ENCODE peak calls at places on chromosome 18, in five cellular contexts. D is GM23248, Z is neuronal stem cell, F is Karpas-422, B is heart right ventricle. Y is an unnamed sample.

GRCh38 chr18:5604778-5605177 is 61.0 kb upstream of the EPB41L3 start:
- DNase-seq in D (no peak), Z (no peak), F (peak; percentile 46), B (no peak), Y (no peak)

GRCh38 chr18:78607221-78607620 is 372.4 kb upstream of the SALL3 start:
- DNase-seq in D (no peak), Z (no peak), F (no peak), B (no peak), Y (no peak)

GRCh38 chr18:50662177-50662576 is 102.3 kb downstream of the MAPK4 start:
- DNase-seq in D (peak; percentile 3), Z (no peak), F (peak; percentile 77), B (no peak), Y (no peak)

GRCh38 chr18:4821801-4822200 is 366.7 kb upstream of the DLGAP1 start:
- DNase-seq in D (no peak), Z (no peak), F (no peak), B (no peak), Y (no peak)

GRCh38 chr18:58669731-58670379 is 1.4 kb upstream of the MALT1 start:
- DNase-seq in D (peak; percentile 59), Z (no peak), F (no peak), B (no peak), Y (no peak)

GRCh38 chr18:49510393-49511115 is 23.5 kb upstream of the C18orf32 start:
- DNase-seq in D (peak; percentile 75), Z (no peak), F (peak; percentile 85), B (peak; percentile 27), Y (no peak)

GRCh38 chr18:29154196-29154757 is 977.3 kb upstream of the CDH2 start:
- DNase-seq in D (peak; percentile 71), Z (no peak), F (no peak), B (no peak), Y (peak; percentile 82)

GRCh38 chr18:31711365-31712035 is 27.1 kb upstream of the B4GALT6 start:
- DNase-seq in D (no peak), Z (no peak), F (no peak), B (no peak), Y (no peak)

GRCh38 chr18:49971462-49971861 is 158.1 kb upstream of the ACAA2 start:
- DNase-seq in D (no peak), Z (no peak), F (no peak), B (no peak), Y (no peak)

GRCh38 chr18:382423-382984 is 114.7 kb upstream of the THOC1 start:
- DNase-seq in D (no peak), Z (no peak), F (no peak), B (no peak), Y (no peak)

GRCh38 chr18:38456253-38456652 is 890.7 kb upstream of the CELF4 start:
- DNase-seq in D (no peak), Z (no peak), F (no peak), B (no peak), Y (no peak)
- H3K4me3 ChIP-seq in D (no peak overlapping the region), Z (no peak overlapping the region), F (no peak overlapping the region), B (no peak overlapping the region), Y (no peak overlapping the region)

DNA sequence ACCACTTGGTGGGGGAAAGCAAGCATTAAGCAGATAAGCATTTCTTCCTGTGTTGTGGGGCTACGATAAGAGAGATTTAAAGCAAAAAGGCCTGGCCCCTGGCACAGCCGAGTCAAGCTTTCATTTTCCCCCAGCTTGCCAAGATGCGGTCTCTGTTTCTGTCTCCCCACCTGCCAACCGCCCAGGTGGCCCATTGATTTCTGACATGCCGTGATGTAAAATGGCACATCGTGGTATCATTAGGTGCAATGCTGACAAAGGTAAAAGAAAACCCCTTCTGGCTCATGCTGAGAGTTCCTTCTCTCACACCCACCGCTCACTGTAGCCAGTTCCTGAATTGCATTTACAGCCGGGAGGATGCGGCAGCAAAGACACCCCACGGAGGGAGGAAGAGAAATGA is 62.8 kb downstream of the BOD1L2 start:
- DNase-seq in D (no peak), Z (no peak), F (no peak), B (no peak), Y (no peak)
- H3K4me3 ChIP-seq in D (no peak overlapping the region), Z (no peak overlapping the region), F (no peak overlapping the region), B (no peak overlapping the region), Y (peak overlapping the region; percentile 3)

DNA sequence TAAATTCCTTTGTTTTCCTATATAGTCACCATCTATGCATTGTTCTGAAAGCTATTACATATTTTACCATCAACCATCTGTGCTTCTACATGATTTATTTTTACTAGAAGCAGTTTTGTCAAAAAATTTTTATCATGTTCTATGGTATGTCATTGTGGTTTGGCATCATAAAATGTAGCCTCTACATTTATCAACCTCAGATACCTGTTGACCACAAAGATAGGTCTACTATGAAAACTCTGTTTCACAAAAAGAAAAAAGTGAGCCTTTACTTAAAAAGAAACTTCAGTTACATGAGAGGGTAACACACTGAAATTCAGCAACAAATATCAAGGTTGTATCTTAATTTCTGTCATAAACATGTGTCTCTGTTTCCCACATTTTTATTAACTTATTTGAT is 3.7 kb downstream of the BCL2 start:
- DNase-seq in D (no peak), Z (no peak), F (no peak), B (no peak), Y (no peak)
- H3K4me3 ChIP-seq in D (no peak overlapping the region), Z (no peak overlapping the region), F (peak overlapping the region; percentile 90), B (no peak overlapping the region), Y (no peak overlapping the region)

GRCh38 chr18:61833387-61833786 is 59.4 kb downstream of the RNF152 start:
- DNase-seq in D (no peak), Z (no peak), F (no peak), B (no peak), Y (no peak)
- H3K4me3 ChIP-seq in D (no peak overlapping the region), Z (no peak overlapping the region), F (no peak overlapping the region), B (no peak overlapping the region), Y (no peak overlapping the region)

GRCh38 chr18:10143601-10144000 is 229.8 kb downstream of the VAPA start:
- DNase-seq in D (no peak), Z (no peak), F (no peak), B (no peak), Y (no peak)

GRCh38 chr18:10141559-10141958 is 227.7 kb downstream of the VAPA start:
- DNase-seq in D (peak; percentile 4), Z (no peak), F (no peak), B (no peak), Y (no peak)

GRCh38 chr18:10140928-10141327 is 227.1 kb downstream of the VAPA start:
- DNase-seq in D (peak; percentile 71), Z (no peak), F (no peak), B (no peak), Y (no peak)

GRCh38 chr18:10142496-10143160 is 228.8 kb downstream of the VAPA start:
- DNase-seq in D (peak; percentile 81), Z (no peak), F (no peak), B (no peak), Y (no peak)

DNA sequence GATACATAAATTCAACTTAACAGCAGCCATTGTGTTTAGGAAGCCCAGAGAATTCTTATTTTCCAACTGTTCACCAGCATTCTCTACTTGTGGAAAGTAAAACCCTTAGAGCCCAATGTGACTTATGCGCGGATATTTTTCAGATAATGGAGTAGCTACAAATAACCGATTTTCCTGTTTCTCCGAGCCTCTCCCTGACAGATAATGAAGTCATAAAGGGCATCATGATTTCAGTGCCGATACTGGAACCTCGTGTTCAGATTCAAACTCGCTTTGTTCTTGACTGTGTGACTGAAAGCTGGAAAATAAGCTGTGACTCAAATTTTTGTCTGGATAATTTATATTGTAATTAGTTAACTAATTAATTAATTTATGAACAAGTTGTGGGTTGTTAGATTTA is 228.2 kb downstream of the VAPA start:
- DNase-seq in D (peak; percentile 26), Z (no peak), F (no peak), B (no peak), Y (no peak)
- H3K4me3 ChIP-seq in D (no peak overlapping the region), Z (no peak overlapping the region), F (no peak overlapping the region), B (no peak overlapping the region), Y (no peak overlapping the region)

DNA sequence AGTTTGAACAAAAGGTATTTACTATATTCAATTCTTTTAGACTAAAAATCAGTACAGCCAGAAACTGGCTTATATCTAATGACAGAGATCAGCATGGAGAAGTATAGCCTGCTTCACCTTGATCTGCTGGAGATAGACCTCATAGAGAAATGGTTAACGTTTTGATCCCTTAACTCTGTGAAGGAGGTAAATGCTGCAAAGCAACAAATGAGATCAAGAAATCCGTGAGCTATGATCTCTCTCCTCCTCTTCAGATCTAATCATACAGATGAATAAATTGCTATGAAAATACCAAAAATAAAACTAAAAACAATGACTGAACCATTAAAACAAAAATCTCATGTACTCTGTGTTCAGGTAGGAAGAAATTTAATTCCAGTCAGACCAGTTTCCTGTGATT is 42.8 kb downstream of the KLHL14 start:
- DNase-seq in D (no peak), Z (no peak), F (no peak), B (no peak), Y (no peak)
- H3K4me3 ChIP-seq in D (peak overlapping the region; percentile 86), Z (no peak overlapping the region), F (peak overlapping the region; percentile 59), B (no peak overlapping the region), Y (peak overlapping the region; percentile 40)

DNA sequence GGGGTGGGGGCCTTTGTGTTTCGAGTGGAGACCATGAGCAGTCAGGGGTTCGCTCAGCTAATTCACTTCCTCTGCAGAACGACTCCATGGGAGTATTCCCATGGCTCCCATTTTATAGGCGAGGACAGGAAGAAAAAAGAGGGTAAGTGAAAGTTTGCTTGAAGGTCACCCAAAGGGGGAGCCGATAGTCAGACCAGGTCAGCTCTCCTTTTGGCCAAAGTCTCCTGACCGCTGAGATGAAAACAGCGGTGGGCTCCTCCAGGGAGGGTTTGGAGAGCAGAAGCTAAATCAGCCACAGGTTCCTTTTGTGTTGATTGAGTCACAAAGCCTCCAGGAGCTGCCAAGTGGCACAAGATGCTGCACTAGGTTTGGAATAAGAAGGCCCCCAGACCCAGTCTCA is 34.1 kb upstream of the CTAGE1 start:
- DNase-seq in D (peak; percentile 38), Z (peak; percentile 29), F (no peak), B (no peak), Y (no peak)
- H3K4me3 ChIP-seq in D (no peak overlapping the region), Z (no peak overlapping the region), F (no peak overlapping the region), B (no peak overlapping the region), Y (no peak overlapping the region)